ENCODE peak calls at places on chromosomes 11 and 22, in seven cellular contexts. V is A549, E is GM23338, S is HepG2, G is HCT116, W is K562, B is SK-N-SH. M is an unnamed sample.
A peak's percentile ranks its signal among the peaks of the same experiment; 100 is the strongest.

GRCh38 chr11:10487002-10487647 is 32.1 kb downstream of the AMPD3 start:
- DNase-seq in V (no peak), E (no peak), S (no peak), G (no peak), W (no peak), B (no peak), M (no peak)

GRCh38 chr11:58047818-58048217 is 17.1 kb downstream of the OR6Q1 start:
- DNase-seq in V (no peak), E (no peak), S (no peak), G (no peak), W (no peak), B (no peak), M (no peak)

GRCh38 chr11:3119141-3119821 is 45.8 kb downstream of the OSBPL5 start:
- DNase-seq in V (no peak), E (no peak), S (no peak), G (no peak), W (no peak), B (no peak), M (no peak)

GRCh38 chr22:47620391-47620790 is 857.9 kb downstream of the TBC1D22A start:
- DNase-seq in V (no peak), E (no peak), S (no peak), G (no peak), W (no peak), B (no peak), M (no peak)

GRCh38 chr11:28757725-28758515 is 649.7 kb downstream of the METTL15 start:
- DNase-seq in V (peak; percentile 36), E (no peak), S (no peak), G (no peak), W (no peak), B (no peak), M (no peak)

GRCh38 chr11:35531246-35531645 is 5.8 kb upstream of the PAMR1 start:
- DNase-seq in V (no peak), E (no peak), S (no peak), G (no peak), W (no peak), B (no peak), M (no peak)

GRCh38 chr11:64925536-64926449 is 1.3 kb downstream of the PPP2R5B start:
- DNase-seq in V (no peak), E (no peak), S (no peak), G (no peak), W (peak; percentile 37), B (peak; percentile 46), M (no peak)

GRCh38 chr11:110389946-110390345 is 39.8 kb upstream of the FDX1 start:
- DNase-seq in V (no peak), E (no peak), S (no peak), G (no peak), W (no peak), B (no peak), M (no peak)

GRCh38 chr22:47188337-47189055 is 426.0 kb downstream of the TBC1D22A start:
- DNase-seq in V (no peak), E (no peak), S (no peak), G (no peak), W (no peak), B (no peak), M (no peak)

GRCh38 chr22:43110444-43110926 is at the start of gene BIK:
- DNase-seq in V (no peak), E (peak; percentile 92), S (peak; percentile 51), G (no peak), W (peak; percentile 75), B (peak; percentile 74), M (peak; percentile 72)

GRCh38 chr11:120339394-120339890 is 3.2 kb downstream of the ARHGEF12 start:
- DNase-seq in V (no peak), E (peak; percentile 9), S (peak; percentile 40), G (no peak), W (peak; percentile 64), B (peak; percentile 51), M (no peak)
- H3K27ac ChIP-seq in V (peak overlapping the region; percentile 26), E (no peak overlapping the region), S (peak overlapping the region; percentile 52), G (no peak overlapping the region), W (peak overlapping the region; percentile 84), B (peak overlapping the region; percentile 43), M (no peak overlapping the region)

GRCh38 chr11:125165111-125165663 is 636 bp downstream of the PKNOX2 start:
- DNase-seq in V (peak; percentile 21), E (peak; percentile 54), S (no peak), G (no peak), W (no peak), B (peak; percentile 81), M (no peak)
- TF ChIP-seq REST in V (no peak), E (no peak), S (no peak), G (no peak), W (no peak), B (no peak), M (no peak)

GRCh38 chr11:47357985-47358730 is 5.7 kb upstream of the MYBPC3 start:
- DNase-seq in V (no peak), E (no peak), S (no peak), G (no peak), W (no peak), B (no peak), M (no peak)

GRCh38 chr11:47359162-47359561 is 6.7 kb upstream of the MYBPC3 start:
- DNase-seq in V (no peak), E (no peak), S (no peak), G (no peak), W (no peak), B (no peak), M (no peak)

GRCh38 chr11:47360341-47360740 is 7.8 kb upstream of the MYBPC3 start:
- DNase-seq in V (no peak), E (no peak), S (no peak), G (no peak), W (no peak), B (no peak), M (no peak)

GRCh38 chr11:47359586-47359985 is 7.1 kb upstream of the MYBPC3 start:
- DNase-seq in V (no peak), E (no peak), S (no peak), G (no peak), W (no peak), B (no peak), M (peak; percentile 95)

DNA sequence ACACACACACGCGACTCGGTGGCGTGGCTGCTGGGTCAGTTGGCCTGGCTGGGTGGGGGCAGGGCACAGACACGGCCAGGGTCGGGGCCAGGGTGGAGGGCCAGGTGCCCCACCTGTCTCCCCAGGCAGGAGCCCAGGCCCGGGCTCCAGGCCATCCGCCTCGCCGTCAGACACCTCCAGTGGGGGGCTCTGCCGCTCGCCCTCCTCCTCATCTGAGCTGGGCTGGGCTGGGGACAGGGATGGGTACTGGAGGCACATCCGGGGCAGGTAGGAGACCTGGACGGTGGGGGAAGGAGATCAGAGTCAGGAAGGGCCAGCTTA is 6.2 kb upstream of the MYBPC3 start:
- DNase-seq in V (no peak), E (no peak), S (no peak), G (no peak), W (no peak), B (no peak), M (no peak)
- H3K4me3 ChIP-seq in V (no peak overlapping the region), E (no peak overlapping the region), S (no peak overlapping the region), G (no peak overlapping the region), W (no peak overlapping the region), B (no peak overlapping the region), M (no peak overlapping the region)

DNA sequence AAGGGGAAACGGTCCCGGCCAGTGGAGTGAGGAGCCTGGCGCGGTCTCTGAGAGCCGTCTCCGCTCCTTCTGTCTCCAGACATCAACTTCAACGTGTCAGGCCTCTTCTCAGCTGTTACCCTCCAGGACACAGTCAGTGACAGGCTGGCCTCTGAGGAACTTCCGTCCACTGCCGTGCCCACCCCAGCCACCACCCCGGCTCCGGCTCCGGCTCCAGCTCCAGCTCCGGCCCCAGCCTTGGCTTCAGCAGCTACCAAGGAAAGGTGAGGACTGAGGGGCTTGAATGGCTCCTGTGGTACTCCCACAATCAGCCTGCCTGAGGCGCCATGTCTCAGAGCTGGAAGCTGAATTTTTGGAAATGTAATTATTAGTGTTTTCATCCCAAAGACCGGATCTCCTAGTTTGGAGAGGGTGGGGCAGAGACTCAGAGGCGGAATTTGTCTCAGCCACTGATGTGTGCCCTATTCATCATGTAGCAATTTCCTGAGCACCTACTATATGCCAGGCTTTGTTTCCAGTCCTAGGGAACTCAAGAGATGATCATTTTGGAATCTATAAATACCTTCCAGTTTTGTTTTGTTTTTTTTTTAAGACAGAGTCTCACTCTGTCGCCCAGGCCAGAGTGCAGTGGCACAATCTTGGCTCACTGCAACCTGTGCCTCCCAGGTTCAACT is 7.9 kb upstream of the PDXP start:
- DNase-seq in V (no peak), E (no peak), S (no peak), G (no peak), W (no peak), B (no peak), M (no peak)
- H3K27ac ChIP-seq in V (no peak overlapping the region), E (no peak overlapping the region), S (no peak overlapping the region), G (no peak overlapping the region), W (no peak overlapping the region), B (no peak overlapping the region), M (no peak overlapping the region)

DNA sequence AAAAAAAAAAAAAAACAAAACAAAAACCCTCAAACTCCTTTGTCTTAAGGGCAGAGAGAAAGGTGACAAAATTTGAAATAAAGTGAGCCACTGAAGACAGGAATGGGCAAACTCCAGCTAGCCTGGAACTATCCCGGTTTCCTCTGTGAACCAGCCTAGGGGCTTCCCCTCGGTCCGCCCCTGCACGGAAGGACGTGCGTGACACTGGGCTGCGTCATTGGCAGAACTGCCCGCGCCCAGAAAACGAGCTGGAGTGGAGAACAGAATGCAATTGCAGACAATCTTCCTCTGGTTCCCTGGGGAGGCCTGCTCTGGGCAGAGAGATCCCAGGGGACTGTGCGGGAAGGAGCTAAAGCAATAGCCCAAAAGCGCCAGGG is 628 bp downstream of the RAB38 start:
- DNase-seq in V (peak; percentile 8), E (peak; percentile 56), S (no peak), G (peak; percentile 45), W (no peak), B (no peak), M (no peak)
- TF ChIP-seq REST in V (no peak), E (no peak), S (no peak), G (no peak), W (no peak), B (no peak), M (no peak)